ENCODE peak calls at places on chromosomes 3 and 15, in five cellular contexts. Z is M059J; U is fibroblast of the aortic adventitia; F is stimulated activated CD8-positive, alpha-beta memory T cell treated with anti-CD3 and anti-CD28 coated beads, Interleukin-4, amount 100 ng/mL, for 1 hour; B is NCI-H2081. R is an unnamed sample.

GRCh38 chr3:115652738-115653137 is 29.4 kb downstream of the GAP43 start:
- DNase-seq in Z (no peak), U (no peak), F (no peak), B (no peak), R (no peak)

GRCh38 chr15:101244889-101245668 is 6.8 kb downstream of the CHSY1 start:
- DNase-seq in Z (no peak), U (no peak), F (no peak), B (no peak), R (no peak)

GRCh38 chr3:94076055-94076454 is 13.2 kb downstream of the NSUN3 start:
- DNase-seq in Z (peak), U (peak), F (no peak), B (no peak), R (no peak)

GRCh38 chr3:189502256-189502655 is 128.9 kb upstream of the TP63 start:
- DNase-seq in Z (no peak), U (no peak), F (no peak), B (no peak), R (no peak)

GRCh38 chr15:20358066-20358780 is 183.4 kb downstream of the GOLGA6L6 start:
- DNase-seq in Z (no peak), U (no peak), F (no peak), B (no peak), R (no peak)

GRCh38 chr3:186094696-186095095 is 14.2 kb downstream of the ETV5 start:
- DNase-seq in Z (no peak), U (no peak), F (no peak), B (no peak), R (no peak)

GRCh38 chr3:189392969-189393368 is 221.2 kb downstream of the TPRG1 start:
- DNase-seq in Z (peak), U (peak), F (no peak), B (no peak), R (no peak)

GRCh38 chr3:62940763-62941632 is 65.8 kb upstream of the CADPS start:
- DNase-seq in Z (no peak), U (peak), F (no peak), B (no peak), R (no peak)

GRCh38 chr15:90234519-90234988 is 545 bp downstream of the GDPGP1 start:
- DNase-seq in Z (no peak), U (peak), F (no peak), B (no peak), R (no peak)

GRCh38 chr15:41971893-41972340 is 440 bp downstream of the EHD4 start:
- DNase-seq in Z (no peak), U (no peak), F (no peak), B (no peak), R (no peak)

GRCh38 chr15:38651328-38652038 is 86.9 kb upstream of the RASGRP1 start:
- DNase-seq in Z (no peak), U (no peak), F (no peak), B (no peak), R (no peak)

GRCh38 chr3:33115024-33115768 is 1.4 kb downstream of the CRTAP start:
- DNase-seq in Z (peak), U (peak), F (no peak), B (no peak), R (peak)

GRCh38 chr3:105996781-105997180 is 128.0 kb upstream of the CBLB start:
- DNase-seq in Z (peak), U (no peak), F (no peak), B (no peak), R (no peak)

GRCh38 chr15:32651229-32651837 is 9.8 kb downstream of the SCG5 start:
- DNase-seq in Z (peak), U (peak), F (peak), B (peak), R (peak)